ENCODE peak calls at places on chromosomes 16 and 17, in seven cellular contexts. K, C, U, N, J, D and B are unnamed samples.

GRCh38 chr17:33686171-33686570 is 393.1 kb upstream of the ASIC2 start:
- DNase-seq in K (no peak), N (no peak), J (peak), D (no peak), U (no peak), C (no peak), B (no peak)

GRCh38 chr17:50890675-50891516 is 24.7 kb upstream of the TOB1 start:
- DNase-seq in C (no peak), K (no peak), U (no peak), N (no peak), J (peak), D (no peak), B (no peak)

GRCh38 chr16:66204761-66205160 is 161.7 kb upstream of the CDH5 start:
- DNase-seq in D (no peak), N (no peak), J (no peak), C (no peak), K (no peak), U (no peak), B (no peak)

GRCh38 chr16:29999605-30000004 is 3.6 kb downstream of the INO80E start:
- DNase-seq in D (no peak), U (no peak), C (no peak), K (no peak), N (no peak), J (no peak), B (no peak)

GRCh38 chr17:28983286-28984240 is 22.3 kb downstream of the SEZ6 start:
- DNase-seq in C (no peak), J (no peak), U (no peak), N (no peak), D (no peak), K (no peak), B (peak)

GRCh38 chr16:48829911-48830310 is 219.9 kb upstream of the N4BP1 start:
- DNase-seq in J (no peak), U (no peak), N (no peak), D (no peak), C (no peak), K (no peak), B (no peak)

GRCh38 chr17:65123757-65124675 is 13.2 kb upstream of the RGS9 start:
- DNase-seq in C (no peak), D (no peak), J (no peak), U (no peak), N (peak), K (no peak), B (no peak)

GRCh38 chr17:27853121-27853520 is 40.0 kb downstream of the LYRM9 start:
- DNase-seq in D (no peak), U (no peak), C (no peak), N (no peak), J (no peak), K (no peak), B (no peak)

GRCh38 chr17:37701424-37702020 is 43.3 kb downstream of the HNF1B start:
- DNase-seq in N (peak), K (no peak), J (peak), U (no peak), D (peak), C (no peak), B (no peak)

GRCh38 chr17:27199948-27200347 is 94.0 kb upstream of the WSB1 start:
- DNase-seq in U (no peak), C (no peak), D (no peak), J (no peak), N (no peak), K (no peak), B (no peak)

GRCh38 chr17:17758443-17758842 is 77.2 kb downstream of the RAI1 start:
- DNase-seq in N (no peak), K (no peak), C (no peak), J (no peak), D (no peak), U (no peak), B (no peak)

DNA sequence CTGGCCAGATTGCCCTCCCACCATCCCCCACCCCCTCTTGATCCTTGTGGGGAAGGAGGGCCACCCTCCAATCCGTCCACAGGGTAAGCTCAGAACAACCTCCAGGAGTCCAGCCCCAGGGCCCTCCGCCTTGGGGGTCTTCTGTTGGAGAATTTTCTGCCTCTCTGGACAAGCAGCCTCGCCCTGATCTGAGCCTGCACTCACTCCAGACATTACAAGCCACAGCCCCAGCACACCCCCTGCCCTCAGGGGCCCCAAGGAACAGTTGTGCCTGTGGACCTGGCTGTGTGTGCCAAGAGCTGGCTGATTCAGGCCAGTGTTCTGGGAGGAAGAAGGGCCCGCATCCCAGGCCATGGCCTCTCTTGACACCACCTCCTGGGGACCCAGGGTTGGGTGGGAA is 466 bp upstream of the ARHGAP27 start:
- DNase-seq in J (no peak), N (no peak), D (no peak), U (no peak), C (peak), K (no peak), B (no peak)
- H3K4me3 ChIP-seq in J (no peak), N (no peak), D (peak), U (peak), C (peak), K (peak), B (no peak)

DNA sequence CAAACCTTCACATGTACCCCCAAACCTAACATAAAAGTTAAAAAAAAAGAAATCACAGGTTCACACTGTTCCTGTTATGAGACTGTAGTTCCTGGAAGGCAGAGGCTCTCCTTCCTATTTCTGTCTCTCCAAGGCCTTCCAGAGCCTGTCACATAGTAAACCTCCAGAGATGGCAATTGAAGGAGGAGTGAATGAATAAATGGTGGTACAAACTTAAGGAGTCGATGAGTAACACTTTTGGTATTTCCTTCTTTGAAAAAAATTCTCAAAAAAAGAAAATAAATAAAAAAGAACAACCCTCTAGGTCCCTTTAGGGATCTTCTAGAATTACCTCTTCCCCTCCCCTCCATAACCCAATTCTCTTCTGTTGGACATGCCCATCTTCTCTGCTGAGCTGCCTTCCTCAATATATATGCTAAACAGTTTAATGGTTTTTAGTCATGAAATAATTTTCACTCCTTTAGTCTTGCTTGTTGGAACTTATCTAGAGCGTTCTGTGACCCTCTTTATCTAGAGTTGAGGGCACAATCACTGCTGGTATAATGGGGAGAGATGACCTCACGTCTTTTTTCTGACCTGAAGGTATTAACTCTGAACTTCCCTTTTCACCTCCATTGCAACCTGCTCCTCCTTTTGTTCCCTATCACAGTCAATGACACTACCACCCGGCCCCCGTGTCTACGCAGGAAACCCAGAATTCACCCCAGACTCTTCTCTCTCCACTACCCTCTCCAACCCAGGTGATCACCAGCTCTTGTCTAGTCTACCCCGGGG is 1.7 kb upstream of the TAF15 start:
- DNase-seq in U (no peak), D (no peak), J (no peak), K (no peak), N (no peak), C (no peak), B (no peak)
- H3K4me3 ChIP-seq in U (no peak), D (no peak), J (no peak), K (no peak), N (no peak), C (no peak), B (no peak)

GRCh38 chr16:79415983-79416641 is 184.4 kb downstream of the MAF start:
- DNase-seq in U (no peak), K (no peak), J (no peak), N (no peak), D (no peak), C (no peak), B (no peak)
- H3K4me3 ChIP-seq in U (no peak), K (no peak), J (no peak), N (no peak), D (no peak), C (no peak), B (no peak)

GRCh38 chr17:5077781-5078105 is 524 bp upstream of the ZFP3 start:
- DNase-seq in K (no peak), J (no peak), D (no peak), N (no peak), U (no peak), C (no peak), B (no peak)
- H3K4me3 ChIP-seq in K (peak), J (peak), D (peak), N (peak), U (peak), C (peak), B (peak)

DNA sequence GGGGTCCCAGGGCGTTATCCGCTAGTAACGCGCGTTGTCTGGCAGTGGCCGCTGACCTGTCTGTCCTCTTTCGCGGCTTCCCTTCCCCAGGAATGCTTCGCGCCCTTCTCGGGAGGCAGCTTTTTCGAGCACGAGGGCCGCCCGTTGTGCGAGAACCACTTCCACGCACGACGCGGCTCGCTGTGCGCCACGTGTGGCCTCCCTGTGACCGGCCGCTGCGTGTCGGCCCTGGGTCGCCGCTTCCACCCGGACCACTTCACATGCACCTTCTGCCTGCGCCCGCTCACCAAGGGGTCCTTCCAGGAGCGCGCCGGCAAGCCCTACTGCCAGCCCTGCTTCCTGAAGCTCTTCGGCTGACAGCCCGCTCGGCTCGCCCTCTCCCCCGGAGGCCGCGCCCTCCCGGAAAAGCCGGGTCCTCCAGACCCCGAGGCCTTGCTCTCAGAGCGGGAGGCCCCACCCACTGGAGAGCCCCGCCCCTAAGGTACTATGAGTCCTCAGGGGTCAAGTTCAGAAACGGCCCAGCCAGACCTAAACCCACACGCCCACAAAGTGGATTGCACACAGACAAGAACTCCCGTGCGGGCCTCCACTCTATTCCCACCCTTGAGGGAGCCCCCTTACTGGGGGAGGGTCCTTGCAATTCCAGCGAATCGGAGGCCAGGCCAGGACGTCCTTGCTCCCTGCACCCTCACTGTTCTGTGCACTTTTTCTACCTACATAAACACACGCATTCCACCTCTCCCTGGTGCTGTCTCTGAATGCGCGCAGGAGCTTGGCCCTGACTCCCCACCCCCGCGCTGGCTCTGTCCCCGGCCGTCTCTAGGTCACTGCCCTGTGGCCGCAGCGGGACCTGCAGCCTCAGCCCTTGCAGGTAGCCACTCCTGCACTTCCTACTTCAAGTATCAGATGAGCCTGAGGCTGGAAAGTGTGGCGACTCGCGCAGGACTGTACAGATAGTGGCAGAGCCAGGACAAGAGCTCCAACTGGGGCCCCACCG is 5.4 kb upstream of the SLC5A2 start:
- DNase-seq in D (no peak), C (no peak), U (no peak), J (no peak), N (peak), K (no peak), B (peak)
- H3K4me3 ChIP-seq in D (peak), C (no peak), U (peak), J (no peak), N (peak), K (peak), B (no peak)